ENCODE peak calls at places on chromosomes 2 and 18, in seven cellular contexts. T, W, X, N, H, B and D are unnamed samples.

GRCh38 chr2:188189356-188189755 is 102.3 kb upstream of the GULP1 start:
- DNase-seq in B (peak), W (no peak), N (no peak), T (no peak), H (no peak), X (no peak), D (no peak)

GRCh38 chr2:5693288-5694015 is 1.3 kb downstream of the SOX11 start:
- DNase-seq in W (peak), N (peak), B (no peak), T (no peak), X (no peak), H (no peak), D (no peak)

GRCh38 chr18:57497372-57498294 is 62.5 kb downstream of the ONECUT2 start:
- DNase-seq in X (no peak), W (no peak), N (no peak), T (no peak), B (peak), H (no peak), D (no peak)

GRCh38 chr2:101697794-101698418 is 399 bp downstream of the MAP4K4 start:
- DNase-seq in T (no peak), X (no peak), H (no peak), W (peak), B (no peak), N (peak), D (peak)

GRCh38 chr2:133209325-133209724 is 358.9 kb downstream of the NCKAP5 start:
- DNase-seq in T (no peak), W (no peak), B (no peak), X (no peak), N (no peak), H (no peak), D (no peak)

GRCh38 chr2:18546586-18546985 is 13.9 kb downstream of the RDH14 start:
- DNase-seq in H (no peak), X (no peak), W (no peak), B (no peak), T (no peak), N (no peak), D (peak)

GRCh38 chr18:13136689-13137040 is 81.9 kb upstream of the LDLRAD4 start:
- DNase-seq in H (no peak), W (no peak), B (no peak), X (no peak), T (no peak), N (peak), D (no peak)

GRCh38 chr2:9110893-9111569 is 95.6 kb upstream of the ASAP2 start:
- DNase-seq in N (peak), H (no peak), T (no peak), B (peak), X (no peak), W (peak), D (no peak)

GRCh38 chr2:164840930-164841718 is 499 bp downstream of the COBLL1 start:
- DNase-seq in T (peak), N (peak), W (peak), B (peak), H (no peak), X (peak), D (peak)

GRCh38 chr2:200377774-200378336 is 71.4 kb downstream of the SPATS2L start:
- DNase-seq in X (peak), B (no peak), N (peak), H (no peak), W (no peak), T (no peak), D (no peak)

GRCh38 chr2:165707088-165707487 is 87.0 kb downstream of the GALNT3 start:
- DNase-seq in W (no peak), H (no peak), X (no peak), T (no peak), N (no peak), B (no peak), D (no peak)

GRCh38 chr2:10534514-10535250 is 86.6 kb upstream of the ODC1 start:
- DNase-seq in H (no peak), X (no peak), N (no peak), T (peak), B (peak), W (no peak), D (no peak)

GRCh38 chr18:11021477-11021876 is 127.9 kb downstream of the PIEZO2 start:
- DNase-seq in B (no peak), T (no peak), W (no peak), N (no peak), H (no peak), X (no peak), D (no peak)

GRCh38 chr2:101679037-101679726 is 18.3 kb upstream of the MAP4K4 start:
- DNase-seq in T (no peak), H (no peak), B (peak), X (no peak), W (no peak), N (no peak), D (no peak)

GRCh38 chr2:71882949-71883472 is 264.7 kb downstream of the CYP26B1 start:
- DNase-seq in X (peak), B (peak), H (peak), W (no peak), T (no peak), N (peak), D (no peak)

GRCh38 chr18:59993560-59993959 is 93.8 kb downstream of the PMAIP1 start:
- DNase-seq in H (no peak), B (no peak), T (no peak), W (no peak), N (no peak), X (no peak), D (no peak)

GRCh38 chr18:50982802-50983179 is 15.0 kb downstream of the ELAC1 start:
- DNase-seq in W (no peak), B (peak), T (no peak), N (no peak), H (no peak), X (no peak), D (no peak)
- TF ChIP-seq CTCF in W (no peak), B (peak), T (peak), N (peak), H (peak), X (no peak), D (no peak)

DNA sequence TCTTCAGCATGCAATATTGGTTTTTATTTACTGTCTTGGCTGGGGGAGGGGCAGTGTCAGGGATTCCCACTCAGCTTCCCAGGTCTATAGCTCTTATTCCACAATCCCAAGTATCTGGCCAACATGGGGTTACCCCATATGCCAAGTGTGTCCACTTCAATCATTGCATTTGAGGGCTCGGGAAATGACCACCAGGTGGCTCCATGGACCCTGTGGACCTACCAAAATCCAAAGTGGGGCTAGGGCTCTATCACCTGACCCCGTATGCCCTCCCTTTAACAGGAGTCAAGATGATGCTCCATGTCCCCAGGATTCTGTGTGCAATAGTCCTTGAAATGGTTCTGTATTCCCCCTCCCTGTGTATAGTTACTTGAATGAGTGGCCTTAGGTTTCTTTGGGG is 12.1 kb upstream of the TRAF3IP1 start:
- DNase-seq in X (no peak), W (peak), B (no peak), T (no peak), N (no peak), H (no peak), D (no peak)
- TF ChIP-seq CTCF in X (peak), W (peak), B (peak), T (peak), N (peak), H (peak), D (no peak)

GRCh38 chr2:115880558-115880957 is 1438.1 kb downstream of the DPP10 start:
- DNase-seq in N (peak), B (no peak), H (no peak), T (no peak), W (peak), X (no peak), D (no peak)
- TF ChIP-seq CTCF in N (no peak), B (no peak), H (no peak), T (no peak), W (peak), X (no peak), D (no peak)

GRCh38 chr2:36528761-36529392 is 69.1 kb downstream of the FEZ2 start:
- DNase-seq in T (no peak), W (no peak), H (no peak), N (no peak), X (no peak), B (no peak), D (no peak)
- TF ChIP-seq CTCF in T (no peak), W (peak), H (no peak), N (peak), X (no peak), B (no peak), D (no peak)